ENCODE peak calls at places on chromosome X, in four cellular contexts. P is A549, W is GM12878, D is IMR-90. T is an unnamed sample.

GRCh38 chrX:66012094-66012534 is 27.8 kb downstream of the VSIG4 start:
- DNase-seq in P (no peak), W (peak), D (no peak), T (peak)

GRCh38 chrX:108020631-108021030 is 24.2 kb upstream of the VSIG1 start:
- DNase-seq in P (peak), W (no peak), D (peak), T (peak)

GRCh38 chrX:54695816-54696487 is 102.1 kb downstream of the ITIH6 start:
- DNase-seq in P (no peak), W (peak), D (no peak), T (no peak)

GRCh38 chrX:27680726-27681125 is 90.6 kb downstream of the DCAF8L2 start:
- DNase-seq in P (no peak), W (no peak), D (peak), T (no peak)

GRCh38 chrX:2360731-2361130 is 140.0 kb downstream of the DHRSX start:
- DNase-seq in P (peak), W (no peak), D (no peak), T (peak)

GRCh38 chrX:8730812-8731578 is 942 bp downstream of the ANOS1 start:
- DNase-seq in P (no peak), W (no peak), D (no peak), T (no peak)

GRCh38 chrX:103356897-103357296 is 591 bp downstream of the TCEAL9 start:
- DNase-seq in P (no peak), W (no peak), D (no peak), T (no peak)

GRCh38 chrX:38754102-38754790 is 47.0 kb upstream of the MID1IP1 start:
- DNase-seq in P (peak), W (peak), D (peak), T (peak)

GRCh38 chrX:17456526-17456925 is 81.5 kb downstream of the NHS start:
- DNase-seq in P (no peak), W (no peak), D (no peak), T (no peak)

GRCh38 chrX:292900-293897 is 12.0 kb downstream of the PLCXD1 start:
- DNase-seq in P (no peak), W (no peak), D (no peak), T (no peak)

GRCh38 chrX:9662148-9662547 is 103.5 kb downstream of the GPR143 start:
- DNase-seq in P (no peak), W (no peak), D (peak), T (no peak)

GRCh38 chrX:50877310-50877709 is 33.2 kb upstream of the BMP15 start:
- DNase-seq in P (no peak), W (no peak), D (no peak), T (no peak)

GRCh38 chrX:49172280-49172780 is 632 bp downstream of the PLP2 start:
- DNase-seq in P (peak), W (no peak), D (peak), T (peak)

GRCh38 chrX:136269921-136270320 is 18.7 kb upstream of the MAP7D3 start:
- DNase-seq in P (no peak), W (no peak), D (no peak), T (no peak)

GRCh38 chrX:24098932-24099331 is 44.2 kb downstream of the EIF2S3 start:
- DNase-seq in P (no peak), W (no peak), D (no peak), T (no peak)

GRCh38 chrX:115018040-115018647 is 728 bp upstream of the IL13RA2 start:
- DNase-seq in P (no peak), W (no peak), D (no peak), T (no peak)

GRCh38 chrX:40099046-40099968 is 1.5 kb upstream of the BCOR start:
- DNase-seq in P (no peak), W (peak), D (no peak), T (peak)

GRCh38 chrX:56726609-56727008 is 2.4 kb upstream of the NBDY start:
- DNase-seq in P (peak), W (no peak), D (peak), T (peak)

GRCh38 chrX:47232197-47232802 is 509 bp upstream of the USP11 start:
- DNase-seq in P (no peak), W (no peak), D (no peak), T (no peak)

GRCh38 chrX:137545711-137546651 is 19.9 kb upstream of the ZIC3 start:
- DNase-seq in P (no peak), W (no peak), D (no peak), T (no peak)

GRCh38 chrX:44914532-44915198 is 41.7 kb downstream of the KDM6A start:
- DNase-seq in P (no peak), W (no peak), D (peak), T (no peak)

GRCh38 chrX:131729295-131729694 is 185.4 kb downstream of the OR13H1 start:
- DNase-seq in P (peak), W (peak), D (peak), T (no peak)

GRCh38 chrX:139560221-139560620 is 29.7 kb downstream of the F9 start:
- DNase-seq in P (no peak), W (no peak), D (peak), T (no peak)

GRCh38 chrX:103805860-103806259 is 26.2 kb downstream of the RAB9B start:
- DNase-seq in P (no peak), W (no peak), D (no peak), T (no peak)

GRCh38 chrX:40031861-40032422 is 65.8 kb downstream of the BCOR start:
- DNase-seq in P (no peak), W (no peak), D (no peak), T (no peak)

GRCh38 chrX:101550362-101550761 is at the start of gene ARMCX1:
- DNase-seq in P (peak), W (no peak), D (peak), T (no peak)

GRCh38 chrX:150148749-150149672 is 210.7 kb upstream of the EOLA2 start:
- DNase-seq in P (no peak), W (no peak), D (peak), T (no peak)

GRCh38 chrX:57528670-57529255 is 63.0 kb upstream of the ZXDB start:
- DNase-seq in P (peak), W (no peak), D (peak), T (peak)

GRCh38 chrX:96683997-96684338 is 674 bp upstream of the DIAPH2 start:
- DNase-seq in P (no peak), W (no peak), D (no peak), T (no peak)

GRCh38 chrX:155065035-155065734 is 5.8 kb downstream of the CMC4 start:
- DNase-seq in P (no peak), W (no peak), D (peak), T (no peak)

GRCh38 chrX:15242899-15243555 is 26.9 kb downstream of the ASB9 start:
- DNase-seq in P (peak), W (peak), D (peak), T (peak)

GRCh38 chrX:1086444-1087409 is 125.7 kb downstream of the CRLF2 start:
- DNase-seq in P (peak), W (no peak), D (no peak), T (no peak)

GRCh38 chrX:5965406-5965805 is 263.3 kb downstream of the NLGN4X start:
- DNase-seq in P (no peak), W (no peak), D (no peak), T (no peak)

GRCh38 chrX:71652405-71652804 is 14.9 kb upstream of the LOC101059915 start:
- DNase-seq in P (peak), W (no peak), D (peak), T (peak)

GRCh38 chrX:124887572-124887971 is 432.1 kb upstream of the TEX13C start:
- DNase-seq in P (no peak), W (no peak), D (no peak), T (no peak)

GRCh38 chrX:86012188-86012587 is 35.2 kb downstream of the CHM start:
- DNase-seq in P (no peak), W (no peak), D (no peak), T (no peak)

GRCh38 chrX:41224606-41225005 is 109.4 kb upstream of the DDX3X start:
- DNase-seq in P (no peak), W (no peak), D (no peak), T (no peak)

GRCh38 chrX:16924631-16925239 is 21.7 kb upstream of the REPS2 start:
- DNase-seq in P (no peak), W (no peak), D (no peak), T (no peak)

DNA sequence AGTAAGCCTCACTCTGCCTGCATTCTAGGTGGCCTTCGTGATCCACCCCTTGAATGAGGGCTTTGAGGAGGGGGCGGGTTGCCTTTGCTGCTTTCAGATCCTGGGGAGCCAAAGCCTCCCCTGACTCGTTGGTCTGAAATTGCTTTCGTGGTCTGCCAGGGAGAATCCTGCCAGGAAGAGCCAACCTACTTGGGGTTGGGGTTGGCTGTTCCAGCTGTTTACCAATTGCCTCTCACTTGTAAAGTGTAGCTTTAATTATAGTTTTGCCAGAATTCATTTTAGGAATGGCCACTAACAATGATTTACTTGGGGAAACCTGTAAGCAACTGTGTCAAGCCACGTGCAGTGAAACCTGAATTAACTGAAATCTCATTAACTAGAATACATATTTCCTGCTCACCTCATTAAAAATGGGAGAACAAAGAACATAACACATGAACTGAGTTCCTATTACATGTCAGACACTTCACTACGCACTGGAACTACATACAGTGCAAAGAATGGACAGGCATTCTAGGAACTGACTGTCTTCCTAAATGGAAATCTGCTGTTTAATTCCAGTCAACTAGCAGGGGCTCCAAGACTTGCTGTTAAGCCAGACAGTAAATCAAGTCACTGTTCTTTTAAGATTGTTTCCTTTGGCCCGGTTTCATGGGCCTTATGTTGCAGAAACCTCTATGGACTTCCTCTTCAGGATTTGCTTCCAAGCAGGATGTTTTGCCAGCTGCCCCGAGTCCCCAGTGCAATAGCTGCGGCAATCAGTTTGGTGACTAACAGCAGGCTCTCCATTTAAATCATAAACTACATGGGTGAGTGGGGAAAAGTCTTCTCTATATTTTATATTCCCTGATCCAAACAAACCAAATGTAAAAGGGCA is 16.4 kb upstream of the NKRF start:
- DNase-seq in P (no peak), W (no peak), D (peak), T (no peak)
- TF ChIP-seq USF2 in P (no peak), W (no peak), D (no peak), T (no peak)

GRCh38 chrX:42515939-42516338 is 262.0 kb downstream of the PPP1R2C start:
- DNase-seq in P (no peak), W (no peak), D (no peak), T (no peak)

GRCh38 chrX:42524374-42524773 is 253.6 kb downstream of the PPP1R2C start:
- DNase-seq in P (no peak), W (no peak), D (peak), T (no peak)

DNA sequence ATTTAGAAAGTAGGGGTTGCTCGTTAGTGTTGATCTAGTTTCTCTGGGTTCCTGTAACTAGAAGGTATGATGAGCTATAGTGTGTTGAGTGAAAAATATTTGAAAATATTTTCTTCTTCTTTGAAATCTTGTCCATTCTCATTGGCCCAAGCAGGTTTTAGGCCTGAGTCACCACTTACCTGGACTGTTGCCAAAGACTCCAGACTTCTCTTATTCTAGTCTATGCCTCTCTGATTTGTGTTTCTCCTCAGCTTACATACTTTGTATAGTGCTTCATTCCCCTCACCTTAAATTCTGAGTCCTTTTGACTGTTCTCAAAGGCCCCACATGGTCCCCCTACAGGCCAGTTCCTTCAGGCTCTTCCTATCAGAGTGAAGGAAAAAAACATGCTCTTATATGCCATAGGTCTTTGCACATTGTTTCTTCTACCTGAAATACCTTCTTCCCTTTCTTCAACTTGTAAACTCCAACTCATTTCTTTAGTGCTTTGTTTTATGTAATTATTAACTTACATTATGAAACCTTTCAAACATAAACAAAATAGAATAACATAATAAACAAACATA is 258.2 kb downstream of the PPP1R2C start:
- DNase-seq in P (peak), W (no peak), D (peak), T (peak)
- TF ChIP-seq ELK1 in P (no peak), W (no peak), D (no peak), T (no peak)

GRCh38 chrX:120380699-120381098 is 18.8 kb downstream of the ATP1B4 start:
- DNase-seq in P (peak), W (no peak), D (no peak), T (no peak)
- TF ChIP-seq USF2 in P (peak), W (no peak), D (no peak), T (peak)

GRCh38 chrX:20668550-20668949 is 401.8 kb upstream of the RPS6KA3 start:
- DNase-seq in P (no peak), W (no peak), D (no peak), T (no peak)
- TF ChIP-seq ELK1 in P (no peak), W (no peak), D (no peak), T (no peak)

GRCh38 chrX:113260474-113260873 is 419.8 kb upstream of the AMOT start:
- DNase-seq in P (no peak), W (no peak), D (no peak), T (no peak)
- TF ChIP-seq USF2 in P (no peak), W (no peak), D (no peak), T (no peak)

GRCh38 chrX:84186603-84187358 is 1.2 kb downstream of the RPS6KA6 start:
- DNase-seq in P (peak), W (no peak), D (peak), T (no peak)

GRCh38 chrX:84192006-84192405 is 4.0 kb upstream of the RPS6KA6 start:
- DNase-seq in P (no peak), W (no peak), D (no peak), T (no peak)

GRCh38 chrX:84189125-84189524 is 1.1 kb upstream of the RPS6KA6 start:
- DNase-seq in P (no peak), W (no peak), D (no peak), T (no peak)

GRCh38 chrX:84187501-84188319 is at the start of gene RPS6KA6:
- DNase-seq in P (peak), W (no peak), D (peak), T (no peak)

DNA sequence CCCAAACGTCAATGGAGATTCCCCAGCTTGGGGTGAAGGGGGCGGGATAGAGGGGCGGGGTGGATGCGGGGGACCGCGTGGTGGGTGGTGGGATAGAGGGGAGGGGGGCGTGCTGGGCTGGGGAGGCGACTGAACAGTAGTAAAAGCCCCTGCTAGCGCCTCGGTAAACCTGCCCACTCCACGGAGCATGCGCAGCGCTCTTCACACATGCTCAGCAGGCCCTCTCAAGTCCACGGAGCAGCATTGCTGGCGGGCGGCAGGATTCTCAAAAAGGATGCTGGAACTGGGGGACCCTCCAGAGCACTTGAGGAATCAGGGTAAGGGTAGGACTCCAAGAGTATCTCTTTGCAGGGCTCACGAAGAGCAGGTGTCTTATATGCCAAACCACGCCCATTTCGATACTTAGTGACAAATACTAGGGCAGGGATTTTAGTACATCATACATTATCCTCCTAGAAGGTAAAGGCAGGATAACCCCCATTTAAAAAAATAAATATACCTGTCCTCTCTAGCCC is 378 bp upstream of the RPS6KA6 start:
- DNase-seq in P (peak), W (no peak), D (peak), T (no peak)
- TF ChIP-seq ELK1 in P (no peak), W (no peak), D (no peak), T (no peak)

DNA sequence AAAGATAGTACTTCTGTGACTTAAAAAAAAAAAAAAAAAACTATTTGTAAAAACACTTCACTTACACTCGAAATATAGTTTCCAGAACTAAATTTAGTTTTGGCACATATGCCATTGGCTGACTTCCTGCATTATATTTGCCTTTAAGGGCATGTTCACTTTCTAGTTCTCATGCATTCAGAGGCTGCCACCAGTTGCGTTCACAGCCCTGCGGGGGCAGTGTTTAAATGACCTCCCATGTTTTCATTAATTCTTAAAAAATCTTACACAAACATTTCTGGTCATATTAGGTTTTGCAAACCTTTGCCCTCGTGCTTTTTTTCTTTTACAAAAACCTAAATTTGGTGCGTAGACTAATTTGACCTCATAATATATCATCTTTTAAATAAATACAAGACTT is 12.5 kb upstream of the ARHGAP6 start:
- DNase-seq in P (no peak), W (no peak), D (no peak), T (no peak)
- TF ChIP-seq USF2 in P (no peak), W (no peak), D (no peak), T (no peak)

GRCh38 chrX:120774611-120775010 is 101.1 kb downstream of the CT47B1 start:
- DNase-seq in P (no peak), W (no peak), D (no peak), T (no peak)

GRCh38 chrX:120781416-120781815 is 94.2 kb downstream of the CT47B1 start:
- DNase-seq in P (no peak), W (no peak), D (no peak), T (no peak)

GRCh38 chrX:120773801-120774200 is 101.9 kb downstream of the CT47B1 start:
- DNase-seq in P (no peak), W (no peak), D (no peak), T (no peak)

GRCh38 chrX:120775959-120776358 is 99.7 kb downstream of the CT47B1 start:
- DNase-seq in P (no peak), W (no peak), D (no peak), T (no peak)
- TF ChIP-seq ELK1 in P (no peak), W (no peak), D (no peak), T (no peak)